ENCODE peak calls at places on chromosomes 1 and 21, in five cellular contexts. One of them, this sample, is unnamed.

GRCh38 chr1:204723131-204723787 is 37.7 kb upstream of the LRRN2 start:
- DNase-seq in suprapubic skin: no peak
- DNase-seq in H1: no peak
- DNase-seq in SK-N-SH: no peak
- DNase-seq in GM12878: no peak
- DNase-seq in this sample: no peak

GRCh38 chr1:156081174-156082110 is 823 bp downstream of the MEX3A start:
- DNase-seq in suprapubic skin: no peak
- DNase-seq in H1: no peak
- DNase-seq in SK-N-SH: peak
- DNase-seq in GM12878: no peak
- DNase-seq in this sample: no peak

GRCh38 chr1:200741808-200742207 is 3.1 kb downstream of the CAMSAP2 start:
- DNase-seq in suprapubic skin: no peak
- DNase-seq in H1: no peak
- DNase-seq in SK-N-SH: peak
- DNase-seq in GM12878: no peak
- DNase-seq in this sample: no peak

GRCh38 chr1:119784127-119784781 is 15.5 kb upstream of the HMGCS2 start:
- DNase-seq in suprapubic skin: peak
- DNase-seq in H1: no peak
- DNase-seq in SK-N-SH: no peak
- DNase-seq in GM12878: no peak
- DNase-seq in this sample: peak

GRCh38 chr1:210681158-210681557 is 352.5 kb downstream of the HHAT start:
- DNase-seq in suprapubic skin: no peak
- DNase-seq in H1: no peak
- DNase-seq in SK-N-SH: no peak
- DNase-seq in GM12878: no peak
- DNase-seq in this sample: no peak

GRCh38 chr1:54377040-54377691 is 29.0 kb downstream of the SSBP3 start:
- DNase-seq in suprapubic skin: no peak
- DNase-seq in H1: no peak
- DNase-seq in SK-N-SH: no peak
- DNase-seq in GM12878: no peak
- DNase-seq in this sample: no peak

GRCh38 chr1:152112101-152112884 is 3.0 kb downstream of the TCHH start:
- DNase-seq in suprapubic skin: no peak
- DNase-seq in H1: no peak
- DNase-seq in SK-N-SH: no peak
- DNase-seq in GM12878: no peak
- DNase-seq in this sample: no peak

GRCh38 chr1:68087184-68087583 is 36.8 kb upstream of the DIRAS3 start:
- DNase-seq in suprapubic skin: no peak
- DNase-seq in H1: no peak
- DNase-seq in SK-N-SH: no peak
- DNase-seq in GM12878: no peak
- DNase-seq in this sample: no peak

GRCh38 chr1:174682419-174683008 is 234.8 kb downstream of the GPR52 start:
- DNase-seq in suprapubic skin: no peak
- DNase-seq in H1: no peak
- DNase-seq in SK-N-SH: no peak
- DNase-seq in GM12878: no peak
- DNase-seq in this sample: no peak

GRCh38 chr21:21159253-21159899 is 161.2 kb downstream of the NCAM2 start:
- DNase-seq in suprapubic skin: no peak
- DNase-seq in H1: no peak
- DNase-seq in SK-N-SH: no peak
- DNase-seq in GM12878: no peak
- DNase-seq in this sample: no peak

GRCh38 chr1:236890152-236891056 is 95.3 kb downstream of the MTR start:
- DNase-seq in suprapubic skin: no peak
- DNase-seq in H1: no peak
- DNase-seq in SK-N-SH: no peak
- DNase-seq in GM12878: no peak
- DNase-seq in this sample: no peak

GRCh38 chr21:15121655-15122120 is 56.9 kb upstream of the NRIP1 start:
- DNase-seq in suprapubic skin: no peak
- DNase-seq in H1: no peak
- DNase-seq in SK-N-SH: no peak
- DNase-seq in GM12878: no peak
- DNase-seq in this sample: no peak

GRCh38 chr1:155008015-155008941 is 5.7 kb downstream of the ZBTB7B start:
- DNase-seq in suprapubic skin: no peak
- DNase-seq in H1: no peak
- DNase-seq in SK-N-SH: no peak
- DNase-seq in GM12878: no peak
- DNase-seq in this sample: peak

GRCh38 chr1:201982082-201982922 is at the start of gene RNPEP:
- DNase-seq in suprapubic skin: peak
- DNase-seq in H1: no peak
- DNase-seq in SK-N-SH: peak
- DNase-seq in GM12878: no peak
- DNase-seq in this sample: peak

GRCh38 chr1:11320153-11320936 is 47.3 kb downstream of the UBIAD1 start:
- DNase-seq in suprapubic skin: no peak
- DNase-seq in H1: peak
- DNase-seq in SK-N-SH: peak
- DNase-seq in GM12878: no peak
- DNase-seq in this sample: no peak

GRCh38 chr21:42219606-42220137 is 732 bp downstream of the ABCG1 start:
- DNase-seq in suprapubic skin: peak
- DNase-seq in H1: no peak
- DNase-seq in SK-N-SH: peak
- DNase-seq in GM12878: no peak
- DNase-seq in this sample: peak

GRCh38 chr1:113929750-113930498 is 800 bp downstream of the HIPK1 start:
- DNase-seq in suprapubic skin: peak
- DNase-seq in H1: no peak
- DNase-seq in SK-N-SH: no peak
- DNase-seq in GM12878: no peak
- DNase-seq in this sample: peak

GRCh38 chr1:112722601-112723510 is 7.7 kb upstream of the PPM1J start:
- DNase-seq in suprapubic skin: peak
- DNase-seq in H1: no peak
- DNase-seq in SK-N-SH: no peak
- DNase-seq in GM12878: no peak
- DNase-seq in this sample: no peak

GRCh38 chr21:43207868-43208267 is 39.1 kb downstream of the CRYAA start:
- DNase-seq in suprapubic skin: no peak
- DNase-seq in H1: no peak
- DNase-seq in SK-N-SH: no peak
- DNase-seq in GM12878: no peak
- DNase-seq in this sample: no peak

GRCh38 chr1:15038232-15039016 is 115.1 kb upstream of the TMEM51 start:
- DNase-seq in suprapubic skin: no peak
- DNase-seq in H1: no peak
- DNase-seq in SK-N-SH: peak
- DNase-seq in GM12878: no peak
- DNase-seq in this sample: no peak

GRCh38 chr1:221180694-221181368 is 301.6 kb downstream of the HLX start:
- DNase-seq in suprapubic skin: no peak
- DNase-seq in H1: no peak
- DNase-seq in SK-N-SH: no peak
- DNase-seq in GM12878: no peak
- DNase-seq in this sample: no peak

GRCh38 chr1:119940697-119941096 is 44.4 kb upstream of the ADAM30 start:
- DNase-seq in suprapubic skin: no peak
- DNase-seq in H1: no peak
- DNase-seq in SK-N-SH: no peak
- DNase-seq in GM12878: no peak
- DNase-seq in this sample: no peak

GRCh38 chr1:175633801-175634200 is 109.6 kb downstream of the TNR start:
- DNase-seq in suprapubic skin: no peak
- DNase-seq in H1: no peak
- DNase-seq in SK-N-SH: no peak
- DNase-seq in GM12878: no peak
- DNase-seq in this sample: no peak

GRCh38 chr1:101653482-101653946 is 343.2 kb downstream of the OLFM3 start:
- DNase-seq in suprapubic skin: no peak
- DNase-seq in H1: peak
- DNase-seq in SK-N-SH: no peak
- DNase-seq in GM12878: no peak
- DNase-seq in this sample: peak

GRCh38 chr1:61434276-61434675 is 290.7 kb downstream of the TM2D1 start:
- DNase-seq in suprapubic skin: no peak
- DNase-seq in H1: no peak
- DNase-seq in SK-N-SH: no peak
- DNase-seq in GM12878: no peak
- DNase-seq in this sample: no peak

GRCh38 chr1:203662821-203663220 is 36.2 kb downstream of the ATP2B4 start:
- DNase-seq in suprapubic skin: no peak
- DNase-seq in H1: no peak
- DNase-seq in SK-N-SH: no peak
- DNase-seq in GM12878: no peak
- DNase-seq in this sample: no peak

GRCh38 chr21:43269981-43270670 is 101.3 kb downstream of the CRYAA start:
- DNase-seq in suprapubic skin: no peak
- DNase-seq in H1: no peak
- DNase-seq in SK-N-SH: no peak
- DNase-seq in GM12878: no peak
- DNase-seq in this sample: no peak

GRCh38 chr1:210800301-210800700 is 333.6 kb downstream of the KCNH1 start:
- DNase-seq in suprapubic skin: no peak
- DNase-seq in H1: no peak
- DNase-seq in SK-N-SH: no peak
- DNase-seq in GM12878: no peak
- DNase-seq in this sample: no peak

GRCh38 chr1:226535626-226536025 is 12.9 kb upstream of the STUM start:
- DNase-seq in suprapubic skin: no peak
- DNase-seq in H1: no peak
- DNase-seq in SK-N-SH: no peak
- DNase-seq in GM12878: no peak
- DNase-seq in this sample: no peak

GRCh38 chr1:94863297-94863911 is 43.2 kb downstream of the SLC44A3 start:
- DNase-seq in suprapubic skin: no peak
- DNase-seq in H1: no peak
- DNase-seq in SK-N-SH: no peak
- DNase-seq in GM12878: no peak
- DNase-seq in this sample: no peak

GRCh38 chr1:18293291-18293690 is 185.7 kb downstream of the IGSF21 start:
- DNase-seq in suprapubic skin: no peak
- DNase-seq in H1: no peak
- DNase-seq in SK-N-SH: no peak
- DNase-seq in GM12878: no peak
- DNase-seq in this sample: no peak

GRCh38 chr1:32501865-32502264 is 37.0 kb downstream of the ZBTB8B start:
- DNase-seq in suprapubic skin: no peak
- DNase-seq in H1: no peak
- DNase-seq in SK-N-SH: no peak
- DNase-seq in GM12878: no peak
- DNase-seq in this sample: no peak
- TF ChIP-seq POLR2AphosphoS5 in suprapubic skin: no peak
- TF ChIP-seq POLR2AphosphoS5 in H1: no peak
- TF ChIP-seq POLR2AphosphoS5 in SK-N-SH: no peak
- TF ChIP-seq POLR2AphosphoS5 in GM12878: no peak
- TF ChIP-seq POLR2AphosphoS5 in this sample: peak

DNA sequence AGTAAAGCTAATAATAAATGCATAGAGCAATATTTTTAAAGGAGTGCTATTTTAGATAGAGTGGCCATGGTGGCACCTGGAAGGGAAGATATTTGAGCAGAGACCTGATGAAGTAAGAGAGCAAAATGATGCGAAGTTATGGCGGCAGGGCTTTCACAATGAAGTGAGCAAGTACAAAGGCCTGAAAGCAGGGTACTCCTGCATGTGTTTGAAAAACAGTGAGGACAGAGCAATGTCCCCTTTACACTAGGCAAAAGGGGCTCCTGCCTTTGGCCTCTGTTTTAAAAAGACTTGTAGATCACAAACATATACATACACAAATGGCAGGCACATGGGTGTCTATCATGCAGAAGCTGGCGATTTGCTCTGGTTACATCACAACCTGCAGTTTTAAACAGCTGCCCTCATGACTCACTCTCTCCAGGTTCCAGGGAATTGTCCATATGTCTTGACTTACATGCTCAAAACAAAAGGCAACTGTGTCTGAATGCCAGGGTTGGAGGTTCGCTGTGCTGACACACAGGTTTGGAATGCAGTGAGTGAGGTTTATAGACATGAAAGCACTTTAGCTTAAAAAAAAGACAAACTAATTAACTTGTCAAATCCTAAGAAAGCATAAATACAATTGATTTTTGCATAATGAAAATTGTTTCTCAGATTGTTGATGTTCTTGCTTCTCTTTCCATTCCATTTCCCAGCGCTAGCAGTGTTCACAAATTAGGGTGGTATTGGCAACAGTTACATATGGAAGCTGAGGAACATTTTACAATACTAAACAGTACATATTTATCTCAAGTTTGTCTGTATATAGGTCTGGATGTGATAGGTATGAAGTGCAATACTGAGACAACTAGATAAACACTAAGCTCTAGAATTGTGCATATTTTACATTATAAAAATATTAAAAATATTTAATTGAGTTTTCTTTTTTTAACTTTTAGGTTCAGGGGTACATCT is 313.9 kb downstream of the BARHL2 start:
- DNase-seq in suprapubic skin: no peak
- DNase-seq in H1: peak
- DNase-seq in SK-N-SH: peak
- DNase-seq in GM12878: no peak
- DNase-seq in this sample: peak
- TF ChIP-seq EP300 in suprapubic skin: no peak
- TF ChIP-seq EP300 in H1: no peak
- TF ChIP-seq EP300 in SK-N-SH: peak
- TF ChIP-seq EP300 in GM12878: no peak
- TF ChIP-seq EP300 in this sample: no peak

GRCh38 chr1:27343639-27344025 is 1.8 kb downstream of the SYTL1 start:
- DNase-seq in suprapubic skin: no peak
- DNase-seq in H1: no peak
- DNase-seq in SK-N-SH: no peak
- DNase-seq in GM12878: no peak
- DNase-seq in this sample: no peak

GRCh38 chr1:27342778-27343638 is 1.2 kb downstream of the SYTL1 start:
- DNase-seq in suprapubic skin: no peak
- DNase-seq in H1: no peak
- DNase-seq in SK-N-SH: no peak
- DNase-seq in GM12878: no peak
- DNase-seq in this sample: peak

GRCh38 chr1:27339213-27339612 is 2.6 kb upstream of the SYTL1 start:
- DNase-seq in suprapubic skin: no peak
- DNase-seq in H1: no peak
- DNase-seq in SK-N-SH: no peak
- DNase-seq in GM12878: no peak
- DNase-seq in this sample: no peak

GRCh38 chr1:27342391-27342777 is 562 bp downstream of the SYTL1 start:
- DNase-seq in suprapubic skin: no peak
- DNase-seq in H1: no peak
- DNase-seq in SK-N-SH: no peak
- DNase-seq in GM12878: no peak
- DNase-seq in this sample: no peak

GRCh38 chr1:27341525-27342252 is at the start of gene SYTL1:
- DNase-seq in suprapubic skin: no peak
- DNase-seq in H1: no peak
- DNase-seq in SK-N-SH: peak
- DNase-seq in GM12878: no peak
- DNase-seq in this sample: peak
- H3K4me3 ChIP-seq in suprapubic skin: peak
- H3K4me3 ChIP-seq in H1: peak
- H3K4me3 ChIP-seq in SK-N-SH: no peak
- H3K4me3 ChIP-seq in GM12878: peak
- H3K4me3 ChIP-seq in this sample: peak

GRCh38 chr1:38657441-38657840 is 202.1 kb downstream of the RRAGC start:
- DNase-seq in suprapubic skin: no peak
- DNase-seq in H1: no peak
- DNase-seq in SK-N-SH: no peak
- DNase-seq in GM12878: no peak
- DNase-seq in this sample: no peak
- TF ChIP-seq POLR2AphosphoS5 in suprapubic skin: no peak
- TF ChIP-seq POLR2AphosphoS5 in H1: no peak
- TF ChIP-seq POLR2AphosphoS5 in SK-N-SH: no peak
- TF ChIP-seq POLR2AphosphoS5 in GM12878: no peak
- TF ChIP-seq POLR2AphosphoS5 in this sample: no peak

This sample was measured in transverse colon.